ENCODE peak calls at places on chromosome 7, in five cellular contexts. One of them, this sample, is unnamed.
A peak's percentile ranks its signal among the peaks of the same experiment; 100 is the strongest.

GRCh38 chr7:5354460-5355279 is 69.0 kb downstream of the TNRC18 start:
- DNase-seq in Peyer's patch: peak; percentile 72
- DNase-seq in stimulated activated CD4-positive, alpha-beta T cell treated with anti-CD3 and anti-CD28 coated beads, Interleukin-4, amount 100 ng/mL, for 4 hours: no peak
- DNase-seq in smooth muscle cell of the brain vasculature: no peak
- DNase-seq in RWPE2: no peak
- DNase-seq in this sample: no peak

GRCh38 chr7:100369105-100369504 is 4.2 kb upstream of the PILRA start:
- DNase-seq in Peyer's patch: peak; percentile 93
- DNase-seq in stimulated activated CD4-positive, alpha-beta T cell treated with anti-CD3 and anti-CD28 coated beads, Interleukin-4, amount 100 ng/mL, for 4 hours: no peak
- DNase-seq in smooth muscle cell of the brain vasculature: no peak
- DNase-seq in RWPE2: no peak
- DNase-seq in this sample: no peak

GRCh38 chr7:76234931-76235441 is 33.3 kb downstream of the SRRM3 start:
- DNase-seq in Peyer's patch: peak; percentile 74
- DNase-seq in stimulated activated CD4-positive, alpha-beta T cell treated with anti-CD3 and anti-CD28 coated beads, Interleukin-4, amount 100 ng/mL, for 4 hours: peak; percentile 79
- DNase-seq in smooth muscle cell of the brain vasculature: peak; percentile 18
- DNase-seq in RWPE2: peak; percentile 86
- DNase-seq in this sample: peak; percentile 89

GRCh38 chr7:32336726-32337125 is 153.5 kb downstream of the LSM5 start:
- DNase-seq in Peyer's patch: no peak
- DNase-seq in stimulated activated CD4-positive, alpha-beta T cell treated with anti-CD3 and anti-CD28 coated beads, Interleukin-4, amount 100 ng/mL, for 4 hours: no peak
- DNase-seq in smooth muscle cell of the brain vasculature: no peak
- DNase-seq in RWPE2: no peak
- DNase-seq in this sample: no peak

GRCh38 chr7:44587843-44588711 is 6.0 kb upstream of the TMED4 start:
- DNase-seq in Peyer's patch: peak; percentile 85
- DNase-seq in stimulated activated CD4-positive, alpha-beta T cell treated with anti-CD3 and anti-CD28 coated beads, Interleukin-4, amount 100 ng/mL, for 4 hours: no peak
- DNase-seq in smooth muscle cell of the brain vasculature: no peak
- DNase-seq in RWPE2: no peak
- DNase-seq in this sample: no peak

GRCh38 chr7:76048668-76048988 is 722 bp downstream of the MDH2 start:
- DNase-seq in Peyer's patch: no peak
- DNase-seq in stimulated activated CD4-positive, alpha-beta T cell treated with anti-CD3 and anti-CD28 coated beads, Interleukin-4, amount 100 ng/mL, for 4 hours: peak; percentile 11
- DNase-seq in smooth muscle cell of the brain vasculature: no peak
- DNase-seq in RWPE2: no peak
- DNase-seq in this sample: no peak

GRCh38 chr7:44964831-44965440 is 13.9 kb downstream of the MYO1G start:
- DNase-seq in Peyer's patch: no peak
- DNase-seq in stimulated activated CD4-positive, alpha-beta T cell treated with anti-CD3 and anti-CD28 coated beads, Interleukin-4, amount 100 ng/mL, for 4 hours: no peak
- DNase-seq in smooth muscle cell of the brain vasculature: no peak
- DNase-seq in RWPE2: peak; percentile 57
- DNase-seq in this sample: peak; percentile 68

GRCh38 chr7:155358066-155358947 is 60.6 kb downstream of the INSIG1 start:
- DNase-seq in Peyer's patch: no peak
- DNase-seq in stimulated activated CD4-positive, alpha-beta T cell treated with anti-CD3 and anti-CD28 coated beads, Interleukin-4, amount 100 ng/mL, for 4 hours: no peak
- DNase-seq in smooth muscle cell of the brain vasculature: no peak
- DNase-seq in RWPE2: no peak
- DNase-seq in this sample: no peak

GRCh38 chr7:106775552-106775936 is 89.5 kb upstream of the PIK3CG start:
- DNase-seq in Peyer's patch: no peak
- DNase-seq in stimulated activated CD4-positive, alpha-beta T cell treated with anti-CD3 and anti-CD28 coated beads, Interleukin-4, amount 100 ng/mL, for 4 hours: no peak
- DNase-seq in smooth muscle cell of the brain vasculature: no peak
- DNase-seq in RWPE2: no peak
- DNase-seq in this sample: no peak

GRCh38 chr7:1794888-1795542 is 124.9 kb downstream of the ELFN1 start:
- DNase-seq in Peyer's patch: no peak
- DNase-seq in stimulated activated CD4-positive, alpha-beta T cell treated with anti-CD3 and anti-CD28 coated beads, Interleukin-4, amount 100 ng/mL, for 4 hours: no peak
- DNase-seq in smooth muscle cell of the brain vasculature: no peak
- DNase-seq in RWPE2: no peak
- DNase-seq in this sample: no peak

GRCh38 chr7:414681-415560 is 104.7 kb downstream of the PDGFA start:
- DNase-seq in Peyer's patch: no peak
- DNase-seq in stimulated activated CD4-positive, alpha-beta T cell treated with anti-CD3 and anti-CD28 coated beads, Interleukin-4, amount 100 ng/mL, for 4 hours: no peak
- DNase-seq in smooth muscle cell of the brain vasculature: no peak
- DNase-seq in RWPE2: peak; percentile 46
- DNase-seq in this sample: no peak

GRCh38 chr7:4712371-4713182 is 30.5 kb downstream of the FOXK1 start:
- DNase-seq in Peyer's patch: no peak
- DNase-seq in stimulated activated CD4-positive, alpha-beta T cell treated with anti-CD3 and anti-CD28 coated beads, Interleukin-4, amount 100 ng/mL, for 4 hours: no peak
- DNase-seq in smooth muscle cell of the brain vasculature: no peak
- DNase-seq in RWPE2: no peak
- DNase-seq in this sample: no peak

GRCh38 chr7:108348913-108349312 is 107.3 kb downstream of the NRCAM start:
- DNase-seq in Peyer's patch: no peak
- DNase-seq in stimulated activated CD4-positive, alpha-beta T cell treated with anti-CD3 and anti-CD28 coated beads, Interleukin-4, amount 100 ng/mL, for 4 hours: no peak
- DNase-seq in smooth muscle cell of the brain vasculature: no peak
- DNase-seq in RWPE2: no peak
- DNase-seq in this sample: no peak

GRCh38 chr7:40437498-40437897 is 302.7 kb downstream of the SUGCT start:
- DNase-seq in Peyer's patch: no peak
- DNase-seq in stimulated activated CD4-positive, alpha-beta T cell treated with anti-CD3 and anti-CD28 coated beads, Interleukin-4, amount 100 ng/mL, for 4 hours: no peak
- DNase-seq in smooth muscle cell of the brain vasculature: peak; percentile 35
- DNase-seq in RWPE2: no peak
- DNase-seq in this sample: no peak

GRCh38 chr7:25844109-25844915 is 307.7 kb upstream of the NFE2L3 start:
- DNase-seq in Peyer's patch: no peak
- DNase-seq in stimulated activated CD4-positive, alpha-beta T cell treated with anti-CD3 and anti-CD28 coated beads, Interleukin-4, amount 100 ng/mL, for 4 hours: no peak
- DNase-seq in smooth muscle cell of the brain vasculature: no peak
- DNase-seq in RWPE2: no peak
- DNase-seq in this sample: no peak

GRCh38 chr7:16431646-16432424 is 10.5 kb upstream of the CRPPA start:
- DNase-seq in Peyer's patch: peak; percentile 53
- DNase-seq in stimulated activated CD4-positive, alpha-beta T cell treated with anti-CD3 and anti-CD28 coated beads, Interleukin-4, amount 100 ng/mL, for 4 hours: no peak
- DNase-seq in smooth muscle cell of the brain vasculature: no peak
- DNase-seq in RWPE2: no peak
- DNase-seq in this sample: no peak

GRCh38 chr7:42244828-42245227 is 7.8 kb upstream of the GLI3 start:
- DNase-seq in Peyer's patch: no peak
- DNase-seq in stimulated activated CD4-positive, alpha-beta T cell treated with anti-CD3 and anti-CD28 coated beads, Interleukin-4, amount 100 ng/mL, for 4 hours: no peak
- DNase-seq in smooth muscle cell of the brain vasculature: no peak
- DNase-seq in RWPE2: no peak
- DNase-seq in this sample: no peak

GRCh38 chr7:147607151-147607800 is 983.3 kb upstream of the C7orf33 start:
- DNase-seq in Peyer's patch: no peak
- DNase-seq in stimulated activated CD4-positive, alpha-beta T cell treated with anti-CD3 and anti-CD28 coated beads, Interleukin-4, amount 100 ng/mL, for 4 hours: no peak
- DNase-seq in smooth muscle cell of the brain vasculature: no peak
- DNase-seq in RWPE2: no peak
- DNase-seq in this sample: no peak

GRCh38 chr7:113099284-113099919 is 12.8 kb upstream of the GPR85 start:
- DNase-seq in Peyer's patch: no peak
- DNase-seq in stimulated activated CD4-positive, alpha-beta T cell treated with anti-CD3 and anti-CD28 coated beads, Interleukin-4, amount 100 ng/mL, for 4 hours: no peak
- DNase-seq in smooth muscle cell of the brain vasculature: no peak
- DNase-seq in RWPE2: no peak
- DNase-seq in this sample: no peak

GRCh38 chr7:30460246-30460633 is 18.3 kb downstream of the NOD1 start:
- DNase-seq in Peyer's patch: no peak
- DNase-seq in stimulated activated CD4-positive, alpha-beta T cell treated with anti-CD3 and anti-CD28 coated beads, Interleukin-4, amount 100 ng/mL, for 4 hours: no peak
- DNase-seq in smooth muscle cell of the brain vasculature: no peak
- DNase-seq in RWPE2: no peak
- DNase-seq in this sample: no peak

GRCh38 chr7:16849295-16850148 is 32.3 kb downstream of the AGR3 start:
- DNase-seq in Peyer's patch: no peak
- DNase-seq in stimulated activated CD4-positive, alpha-beta T cell treated with anti-CD3 and anti-CD28 coated beads, Interleukin-4, amount 100 ng/mL, for 4 hours: no peak
- DNase-seq in smooth muscle cell of the brain vasculature: no peak
- DNase-seq in RWPE2: no peak
- DNase-seq in this sample: no peak

GRCh38 chr7:21430575-21430954 is 2.7 kb downstream of the SP4 start:
- DNase-seq in Peyer's patch: no peak
- DNase-seq in stimulated activated CD4-positive, alpha-beta T cell treated with anti-CD3 and anti-CD28 coated beads, Interleukin-4, amount 100 ng/mL, for 4 hours: no peak
- DNase-seq in smooth muscle cell of the brain vasculature: no peak
- DNase-seq in RWPE2: no peak
- DNase-seq in this sample: no peak

GRCh38 chr7:98265841-98266271 is 13.8 kb upstream of the TECPR1 start:
- DNase-seq in Peyer's patch: no peak
- DNase-seq in stimulated activated CD4-positive, alpha-beta T cell treated with anti-CD3 and anti-CD28 coated beads, Interleukin-4, amount 100 ng/mL, for 4 hours: no peak
- DNase-seq in smooth muscle cell of the brain vasculature: no peak
- DNase-seq in RWPE2: no peak
- DNase-seq in this sample: no peak

GRCh38 chr7:420142-421055 is 99.2 kb downstream of the PDGFA start:
- DNase-seq in Peyer's patch: no peak
- DNase-seq in stimulated activated CD4-positive, alpha-beta T cell treated with anti-CD3 and anti-CD28 coated beads, Interleukin-4, amount 100 ng/mL, for 4 hours: no peak
- DNase-seq in smooth muscle cell of the brain vasculature: no peak
- DNase-seq in RWPE2: peak; percentile 28
- DNase-seq in this sample: no peak

GRCh38 chr7:137592232-137592896 is 248.8 kb upstream of the PTN start:
- DNase-seq in Peyer's patch: peak; percentile 48
- DNase-seq in stimulated activated CD4-positive, alpha-beta T cell treated with anti-CD3 and anti-CD28 coated beads, Interleukin-4, amount 100 ng/mL, for 4 hours: no peak
- DNase-seq in smooth muscle cell of the brain vasculature: no peak
- DNase-seq in RWPE2: no peak
- DNase-seq in this sample: no peak

GRCh38 chr7:152699101-152699500 is 23.2 kb upstream of the XRCC2 start:
- DNase-seq in Peyer's patch: no peak
- DNase-seq in stimulated activated CD4-positive, alpha-beta T cell treated with anti-CD3 and anti-CD28 coated beads, Interleukin-4, amount 100 ng/mL, for 4 hours: no peak
- DNase-seq in smooth muscle cell of the brain vasculature: no peak
- DNase-seq in RWPE2: no peak
- DNase-seq in this sample: no peak

GRCh38 chr7:66689081-66689480 is 51.5 kb upstream of the RABGEF1 start:
- DNase-seq in Peyer's patch: no peak
- DNase-seq in stimulated activated CD4-positive, alpha-beta T cell treated with anti-CD3 and anti-CD28 coated beads, Interleukin-4, amount 100 ng/mL, for 4 hours: no peak
- DNase-seq in smooth muscle cell of the brain vasculature: no peak
- DNase-seq in RWPE2: no peak
- DNase-seq in this sample: no peak

GRCh38 chr7:18762189-18762588 is 266.6 kb downstream of the HDAC9 start:
- DNase-seq in Peyer's patch: no peak
- DNase-seq in stimulated activated CD4-positive, alpha-beta T cell treated with anti-CD3 and anti-CD28 coated beads, Interleukin-4, amount 100 ng/mL, for 4 hours: no peak
- DNase-seq in smooth muscle cell of the brain vasculature: no peak
- DNase-seq in RWPE2: no peak
- DNase-seq in this sample: no peak

GRCh38 chr7:79612027-79612426 is 158.6 kb upstream of the MAGI2 start:
- DNase-seq in Peyer's patch: no peak
- DNase-seq in stimulated activated CD4-positive, alpha-beta T cell treated with anti-CD3 and anti-CD28 coated beads, Interleukin-4, amount 100 ng/mL, for 4 hours: no peak
- DNase-seq in smooth muscle cell of the brain vasculature: no peak
- DNase-seq in RWPE2: no peak
- DNase-seq in this sample: no peak

This sample was measured in type B pancreatic cell.